ENCODE peak calls at places on chromosomes 11 and 22, in six cellular contexts. Z is NT2/D1, D is HepG2, U is H1, I is GM12878, Y is HCT116. F is an unnamed sample.

GRCh38 chr11:24249921-24250320 is 246.9 kb upstream of the LUZP2 start:
- DNase-seq in Z (no peak), I (no peak), U (no peak), Y (no peak), D (no peak), F (no peak)

GRCh38 chr11:116910847-116911246 is 73.4 kb upstream of the APOA1 start:
- DNase-seq in Z (no peak), I (no peak), U (no peak), D (no peak), Y (no peak), F (no peak)

GRCh38 chr11:9855579-9856260 is 191.8 kb downstream of the SWAP70 start:
- DNase-seq in Z (no peak), Y (no peak), D (no peak), U (no peak), I (peak; percentile 8), F (no peak)

GRCh38 chr22:31173386-31174145 is 13.6 kb downstream of the RNF185 start:
- DNase-seq in Z (no peak), U (no peak), I (no peak), Y (no peak), D (no peak), F (no peak)

GRCh38 chr22:31501738-31502137 is 5.4 kb downstream of the SFI1 start:
- DNase-seq in Y (no peak), Z (no peak), D (no peak), I (no peak), U (no peak), F (no peak)

GRCh38 chr22:38415046-38415445 is 40.0 kb downstream of the KCNJ4 start:
- DNase-seq in Y (no peak), D (no peak), U (no peak), Z (no peak), I (no peak), F (no peak)

GRCh38 chr11:59898046-59898445 is 19.5 kb downstream of the OOSP3 start:
- DNase-seq in U (no peak), Y (no peak), I (no peak), Z (no peak), D (no peak), F (no peak)

GRCh38 chr11:85530596-85530995 is 96.5 kb downstream of the DLG2 start:
- DNase-seq in D (no peak), Z (no peak), Y (no peak), U (no peak), I (no peak), F (no peak)

GRCh38 chr22:48757581-48757980 is 1070.1 kb downstream of the BRD1 start:
- DNase-seq in Z (no peak), Y (no peak), U (no peak), D (no peak), I (no peak), F (no peak)

GRCh38 chr11:57363131-57363530 is 17.8 kb downstream of the PRG3 start:
- DNase-seq in D (no peak), Z (no peak), I (no peak), Y (no peak), U (no peak), F (no peak)

GRCh38 chr11:80241766-80242165 is 800.9 kb upstream of the TENM4 start:
- DNase-seq in Y (no peak), D (no peak), Z (no peak), I (no peak), U (no peak), F (no peak)

GRCh38 chr22:34410111-34410510 is 489.8 kb upstream of the LARGE1 start:
- DNase-seq in Y (no peak), I (no peak), Z (no peak), U (no peak), D (no peak), F (no peak)

GRCh38 chr11:65362966-65363365 is 8.4 kb downstream of the TIGD3 start:
- DNase-seq in I (no peak), Z (no peak), U (no peak), D (no peak), Y (no peak), F (no peak)

GRCh38 chr11:112844530-112844929 is 116.7 kb upstream of the NCAM1 start:
- DNase-seq in D (no peak), Y (no peak), U (no peak), Z (no peak), I (no peak), F (no peak)

GRCh38 chr11:5600374-5600851 is 4.0 kb downstream of the TRIM6 start:
- DNase-seq in D (peak; percentile 63), Y (peak; percentile 81), I (peak; percentile 23), U (peak; percentile 66), Z (peak; percentile 72), F (peak; percentile 73)

GRCh38 chr22:23137468-23137867 is 4.3 kb downstream of the RSPH14 start:
- DNase-seq in Y (no peak), U (no peak), Z (no peak), I (no peak), D (no peak), F (no peak)

GRCh38 chr11:99117603-99118002 is 96.9 kb downstream of the CNTN5 start:
- DNase-seq in Y (no peak), I (no peak), D (no peak), U (no peak), Z (no peak), F (no peak)

GRCh38 chr11:76823481-76824028 is 37.2 kb upstream of the ACER3 start:
- DNase-seq in D (peak; percentile 31), U (no peak), I (no peak), Z (no peak), Y (peak; percentile 88), F (peak; percentile 79)

GRCh38 chr11:109960831-109961230 is 132.4 kb upstream of the ZC3H12C start:
- DNase-seq in Y (no peak), D (no peak), I (no peak), U (no peak), Z (peak; percentile 22), F (no peak)

GRCh38 chr11:75814369-75814685 is 683 bp upstream of the UVRAG start:
- DNase-seq in Y (no peak), D (no peak), U (no peak), I (no peak), Z (no peak), F (no peak)

GRCh38 chr22:39546889-39547586 is 14.5 kb upstream of the RPS19BP1 start:
- DNase-seq in Z (no peak), U (no peak), I (no peak), Y (no peak), D (no peak), F (no peak)

GRCh38 chr11:27329867-27330632 is 33.0 kb downstream of the CCDC34 start:
- DNase-seq in U (no peak), Z (no peak), Y (no peak), I (no peak), D (no peak), F (no peak)

GRCh38 chr11:64566042-64566914 is 24.7 kb upstream of the SLC22A12 start:
- DNase-seq in U (no peak), I (no peak), Z (peak; percentile 76), Y (peak; percentile 92), D (peak; percentile 99), F (peak; percentile 67)

GRCh38 chr22:33969052-33969451 is 48.8 kb upstream of the LARGE1 start:
- DNase-seq in U (no peak), I (no peak), Z (peak; percentile 5), Y (no peak), D (no peak), F (no peak)

GRCh38 chr22:37229805-37230672 is 14.0 kb downstream of the RAC2 start:
- DNase-seq in U (no peak), Y (peak; percentile 51), I (peak; percentile 60), Z (no peak), D (no peak), F (peak; percentile 61)

GRCh38 chr22:30420401-30421178 is 5.0 kb upstream of the MTFP1 start:
- DNase-seq in I (no peak), Z (no peak), D (no peak), U (no peak), Y (no peak), F (peak; percentile 32)

GRCh38 chr11:85845052-85845631 is 10.0 kb upstream of the CCDC83 start:
- DNase-seq in Z (no peak), D (no peak), Y (no peak), U (no peak), I (no peak), F (no peak)

GRCh38 chr22:21837184-21837979 is 30.1 kb downstream of the MAPK1 start:
- DNase-seq in Y (peak; percentile 39), Z (peak; percentile 20), U (peak; percentile 23), D (peak; percentile 72), I (no peak), F (no peak)

GRCh38 chr11:1478011-1478410 is 8.6 kb downstream of the MOB2 start:
- DNase-seq in U (no peak), Y (no peak), Z (no peak), D (no peak), I (no peak), F (no peak)

GRCh38 chr11:129937592-129938238 is 42.3 kb upstream of the NFRKB start:
- DNase-seq in D (no peak), I (no peak), U (no peak), Y (no peak), Z (no peak), F (no peak)

GRCh38 chr22:21942407-21942895 is 10.2 kb downstream of the PPM1F start:
- DNase-seq in I (no peak), D (no peak), Z (no peak), Y (peak; percentile 44), U (no peak), F (no peak)

GRCh38 chr11:8720376-8720775 is 37.8 kb downstream of the RPL27A start:
- DNase-seq in Y (no peak), D (no peak), U (no peak), Z (no peak), I (no peak), F (no peak)

GRCh38 chr22:24594569-24595120 is 1.8 kb upstream of the LRRC75B start:
- DNase-seq in Y (no peak), I (no peak), U (no peak), D (no peak), Z (no peak), F (no peak)
- H3K9ac ChIP-seq in Y (no peak overlapping the region), I (no peak overlapping the region), U (no peak overlapping the region), D (peak overlapping the region; percentile 11), Z (peak overlapping the region; percentile 58), F (no peak overlapping the region)

GRCh38 chr11:119062779-119063178 is 4.8 kb upstream of the VPS11 start:
- DNase-seq in D (no peak), U (no peak), Y (no peak), I (no peak), Z (no peak), F (peak; percentile 43)
- TF ChIP-seq ZNF274 in D (no peak), U (no peak), Y (no peak), I (no peak), Z (no peak), F (no peak)

GRCh38 chr11:16924462-16924825 is 89.8 kb downstream of the PLEKHA7 start:
- DNase-seq in I (no peak), U (no peak), D (no peak), Y (no peak), Z (no peak), F (no peak)
- H3K9ac ChIP-seq in I (no peak overlapping the region), U (no peak overlapping the region), D (no peak overlapping the region), Y (peak overlapping the region; percentile 61), Z (no peak overlapping the region), F (no peak overlapping the region)

DNA sequence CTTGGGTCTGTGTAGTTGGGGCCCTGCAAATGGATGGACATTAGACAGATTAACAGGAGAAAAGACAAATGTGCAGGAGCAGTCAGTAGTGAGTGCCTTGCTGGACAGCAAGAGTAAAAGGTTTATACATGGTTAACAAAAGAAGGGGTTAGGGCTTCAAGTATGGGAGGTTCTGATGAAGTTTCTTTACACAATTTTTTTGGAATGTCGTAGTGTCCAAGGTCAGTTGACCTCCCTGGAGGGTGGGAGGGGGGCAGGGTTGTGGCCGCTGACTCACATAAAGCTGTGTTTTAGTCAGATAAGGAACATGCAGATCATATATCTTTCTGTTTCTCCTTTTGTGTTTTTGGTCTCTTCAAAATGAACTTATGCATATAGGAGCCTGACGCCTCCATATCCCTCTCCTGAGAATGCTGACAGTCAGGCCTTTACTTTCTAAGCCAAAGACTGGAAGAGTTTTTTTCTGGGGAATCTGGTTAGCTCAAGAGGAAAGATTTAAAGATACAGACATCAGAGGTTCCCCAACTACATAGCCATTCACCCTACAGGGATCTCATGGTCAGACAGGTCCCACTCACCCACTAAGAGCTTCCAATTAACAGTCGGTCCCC is 134.3 kb downstream of the NECTIN1 start:
- DNase-seq in Y (no peak), U (no peak), D (peak; percentile 23), Z (no peak), I (no peak), F (peak; percentile 77)
- TF ChIP-seq ZNF274 in Y (no peak), U (no peak), D (no peak), Z (no peak), I (no peak), F (no peak)